ENCODE peak calls at places on chromosomes 2 and 18, in four cellular contexts. One of them, this sample, is unnamed.

GRCh38 chr2:110747522-110748488 is 15.4 kb downstream of the ACOXL start:
- DNase-seq in neural progenitor cell: no peak
- DNase-seq in astrocyte: no peak
- DNase-seq in left ventricle myocardium inferior: no peak
- DNase-seq in this sample: no peak

GRCh38 chr2:50491541-50492114 is 540.3 kb downstream of the NRXN1 start:
- DNase-seq in neural progenitor cell: peak; percentile 33
- DNase-seq in astrocyte: peak; percentile 17
- DNase-seq in left ventricle myocardium inferior: no peak
- DNase-seq in this sample: peak; percentile 67

GRCh38 chr2:58449286-58450010 is 208.3 kb upstream of the FANCL start:
- DNase-seq in neural progenitor cell: no peak
- DNase-seq in astrocyte: peak; percentile 51
- DNase-seq in left ventricle myocardium inferior: no peak
- DNase-seq in this sample: no peak

GRCh38 chr18:13036622-13037320 is 45.6 kb downstream of the CEP192 start:
- DNase-seq in neural progenitor cell: no peak
- DNase-seq in astrocyte: peak; percentile 21
- DNase-seq in left ventricle myocardium inferior: no peak
- DNase-seq in this sample: no peak

GRCh38 chr2:241686322-241686648 is 330 bp downstream of the DTYMK start:
- DNase-seq in neural progenitor cell: no peak
- DNase-seq in astrocyte: no peak
- DNase-seq in left ventricle myocardium inferior: no peak
- DNase-seq in this sample: no peak

GRCh38 chr18:62460851-62461300 is 61.9 kb upstream of the ZCCHC2 start:
- DNase-seq in neural progenitor cell: no peak
- DNase-seq in astrocyte: peak; percentile 2
- DNase-seq in left ventricle myocardium inferior: no peak
- DNase-seq in this sample: no peak

GRCh38 chr2:95056461-95057459 is 31.3 kb downstream of the MAL start:
- DNase-seq in neural progenitor cell: no peak
- DNase-seq in astrocyte: no peak
- DNase-seq in left ventricle myocardium inferior: no peak
- DNase-seq in this sample: peak; percentile 90

GRCh38 chr2:99695856-99696255 is 206.0 kb upstream of the REV1 start:
- DNase-seq in neural progenitor cell: no peak
- DNase-seq in astrocyte: peak; percentile 44
- DNase-seq in left ventricle myocardium inferior: no peak
- DNase-seq in this sample: peak; percentile 86

GRCh38 chr2:152459116-152459515 is 124.1 kb downstream of the FMNL2 start:
- DNase-seq in neural progenitor cell: no peak
- DNase-seq in astrocyte: no peak
- DNase-seq in left ventricle myocardium inferior: no peak
- DNase-seq in this sample: no peak

GRCh38 chr2:75157435-75157834 is 41.9 kb downstream of the TACR1 start:
- DNase-seq in neural progenitor cell: no peak
- DNase-seq in astrocyte: no peak
- DNase-seq in left ventricle myocardium inferior: no peak
- DNase-seq in this sample: peak; percentile 84

GRCh38 chr18:60775978-60776377 is 403.4 kb upstream of the MC4R start:
- DNase-seq in neural progenitor cell: no peak
- DNase-seq in astrocyte: no peak
- DNase-seq in left ventricle myocardium inferior: no peak
- DNase-seq in this sample: no peak

GRCh38 chr2:11004206-11004605 is 92.5 kb downstream of the KCNF1 start:
- DNase-seq in neural progenitor cell: no peak
- DNase-seq in astrocyte: peak; percentile 68
- DNase-seq in left ventricle myocardium inferior: no peak
- DNase-seq in this sample: no peak

GRCh38 chr2:128736046-128736688 is 417.5 kb upstream of the HS6ST1 start:
- DNase-seq in neural progenitor cell: no peak
- DNase-seq in astrocyte: no peak
- DNase-seq in left ventricle myocardium inferior: no peak
- DNase-seq in this sample: peak; percentile 84

GRCh38 chr2:226159875-226160479 is 639.6 kb downstream of the IRS1 start:
- DNase-seq in neural progenitor cell: peak; percentile 62
- DNase-seq in astrocyte: no peak
- DNase-seq in left ventricle myocardium inferior: no peak
- DNase-seq in this sample: no peak

GRCh38 chr2:22486343-22486742 is 898.6 kb upstream of the KLHL29 start:
- DNase-seq in neural progenitor cell: peak; percentile 13
- DNase-seq in astrocyte: no peak
- DNase-seq in left ventricle myocardium inferior: no peak
- DNase-seq in this sample: no peak

GRCh38 chr2:233816334-233816733 is 38.0 kb downstream of the HJURP start:
- DNase-seq in neural progenitor cell: no peak
- DNase-seq in astrocyte: no peak
- DNase-seq in left ventricle myocardium inferior: no peak
- DNase-seq in this sample: peak; percentile 26

GRCh38 chr2:162245737-162246136 is 2.5 kb upstream of the FAP start:
- DNase-seq in neural progenitor cell: no peak
- DNase-seq in astrocyte: peak; percentile 78
- DNase-seq in left ventricle myocardium inferior: no peak
- DNase-seq in this sample: no peak

GRCh38 chr2:129481306-129482219 is 497.9 kb upstream of the RAB6C start:
- DNase-seq in neural progenitor cell: no peak
- DNase-seq in astrocyte: no peak
- DNase-seq in left ventricle myocardium inferior: no peak
- DNase-seq in this sample: no peak

GRCh38 chr2:37881397-37881796 is 43.7 kb upstream of the RMDN2 start:
- DNase-seq in neural progenitor cell: no peak
- DNase-seq in astrocyte: no peak
- DNase-seq in left ventricle myocardium inferior: no peak
- DNase-seq in this sample: no peak

GRCh38 chr2:160407393-160408204 is 86.0 kb downstream of the RBMS1 start:
- DNase-seq in neural progenitor cell: peak; percentile 86
- DNase-seq in astrocyte: peak; percentile 57
- DNase-seq in left ventricle myocardium inferior: peak; percentile 66
- DNase-seq in this sample: peak; percentile 92

GRCh38 chr2:239951825-239952224 is 73.3 kb downstream of the NDUFA10 start:
- DNase-seq in neural progenitor cell: no peak
- DNase-seq in astrocyte: no peak
- DNase-seq in left ventricle myocardium inferior: peak; percentile 11
- DNase-seq in this sample: peak; percentile 45

GRCh38 chr2:162085090-162085891 is 11.3 kb upstream of the DPP4 start:
- DNase-seq in neural progenitor cell: no peak
- DNase-seq in astrocyte: peak; percentile 97
- DNase-seq in left ventricle myocardium inferior: no peak
- DNase-seq in this sample: peak; percentile 78

GRCh38 chr18:37484893-37485834 is 80.4 kb downstream of the CELF4 start:
- DNase-seq in neural progenitor cell: peak; percentile 78
- DNase-seq in astrocyte: no peak
- DNase-seq in left ventricle myocardium inferior: no peak
- DNase-seq in this sample: peak; percentile 86

GRCh38 chr18:37486848-37487247 is 78.8 kb downstream of the CELF4 start:
- DNase-seq in neural progenitor cell: no peak
- DNase-seq in astrocyte: no peak
- DNase-seq in left ventricle myocardium inferior: no peak
- DNase-seq in this sample: peak; percentile 59

GRCh38 chr18:37489011-37489410 is 76.6 kb downstream of the CELF4 start:
- DNase-seq in neural progenitor cell: no peak
- DNase-seq in astrocyte: no peak
- DNase-seq in left ventricle myocardium inferior: no peak
- DNase-seq in this sample: no peak

GRCh38 chr18:37489998-37490397 is 75.6 kb downstream of the CELF4 start:
- DNase-seq in neural progenitor cell: no peak
- DNase-seq in astrocyte: no peak
- DNase-seq in left ventricle myocardium inferior: no peak
- DNase-seq in this sample: no peak

GRCh38 chr18:37487400-37487831 is 78.2 kb downstream of the CELF4 start:
- DNase-seq in neural progenitor cell: no peak
- DNase-seq in astrocyte: no peak
- DNase-seq in left ventricle myocardium inferior: no peak
- DNase-seq in this sample: peak; percentile 65
- H3K27me3 ChIP-seq in neural progenitor cell: peaks cover 60% of the 10 kb centered on the region
- H3K27me3 ChIP-seq in astrocyte: peaks cover 19% of the 10 kb centered on the region
- H3K27me3 ChIP-seq in left ventricle myocardium inferior: peaks cover 100% of the 10 kb centered on the region
- H3K27me3 ChIP-seq in this sample: peaks cover 29% of the 10 kb centered on the region

DNA sequence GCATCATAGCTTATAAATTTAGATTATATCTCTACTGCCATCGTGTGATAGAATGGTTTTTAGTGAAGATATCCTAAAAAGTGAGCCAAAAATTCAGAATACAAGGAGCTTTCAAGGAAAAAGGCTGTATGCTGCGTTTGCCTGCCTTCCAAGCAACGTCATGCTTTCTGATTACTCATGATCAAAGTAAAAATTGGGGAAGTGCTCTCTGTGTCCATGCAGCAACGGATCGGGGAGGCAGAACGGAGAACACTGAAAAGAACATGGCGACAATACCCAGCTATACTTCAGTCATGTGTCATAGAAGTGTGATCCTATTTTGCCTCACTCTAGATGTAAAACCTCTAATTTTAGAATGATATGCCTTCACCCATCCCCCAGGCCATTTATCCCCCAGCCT is 185.7 kb downstream of the SUCLG1 start:
- DNase-seq in neural progenitor cell: no peak
- DNase-seq in astrocyte: no peak
- DNase-seq in left ventricle myocardium inferior: no peak
- DNase-seq in this sample: no peak
- TF ChIP-seq CTCF in neural progenitor cell: no peak
- TF ChIP-seq CTCF in astrocyte: no peak
- TF ChIP-seq CTCF in left ventricle myocardium inferior: no peak
- TF ChIP-seq CTCF in this sample: no peak

GRCh38 chr2:65620524-65620923 is 188.1 kb upstream of the SPRED2 start:
- DNase-seq in neural progenitor cell: peak; percentile 25
- DNase-seq in astrocyte: no peak
- DNase-seq in left ventricle myocardium inferior: no peak
- DNase-seq in this sample: no peak
- H3K27me3 ChIP-seq in neural progenitor cell: no peaks in the 10 kb centered on the region
- H3K27me3 ChIP-seq in astrocyte: peaks cover 2% of the 10 kb centered on the region
- H3K27me3 ChIP-seq in left ventricle myocardium inferior: peaks cover 39% of the 10 kb centered on the region
- H3K27me3 ChIP-seq in this sample: no peaks in the 10 kb centered on the region

GRCh38 chr2:27050281-27050995 is 1.0 kb upstream of the AGBL5 start:
- DNase-seq in neural progenitor cell: peak; percentile 94
- DNase-seq in astrocyte: peak; percentile 92
- DNase-seq in left ventricle myocardium inferior: peak; percentile 86
- DNase-seq in this sample: peak; percentile 97

GRCh38 chr2:27053321-27053720 is 1.9 kb downstream of the AGBL5 start:
- DNase-seq in neural progenitor cell: no peak
- DNase-seq in astrocyte: no peak
- DNase-seq in left ventricle myocardium inferior: no peak
- DNase-seq in this sample: no peak

GRCh38 chr2:27050996-27051901 is at the start of gene AGBL5:
- DNase-seq in neural progenitor cell: peak; percentile 93
- DNase-seq in astrocyte: peak; percentile 76
- DNase-seq in left ventricle myocardium inferior: peak; percentile 95
- DNase-seq in this sample: peak; percentile 100

GRCh38 chr2:27051902-27052645 is 606 bp downstream of the AGBL5 start:
- DNase-seq in neural progenitor cell: peak; percentile 45
- DNase-seq in astrocyte: no peak
- DNase-seq in left ventricle myocardium inferior: peak; percentile 44
- DNase-seq in this sample: peak; percentile 83

GRCh38 chr2:27049422-27050280 is 1.8 kb upstream of the AGBL5 start:
- DNase-seq in neural progenitor cell: no peak
- DNase-seq in astrocyte: no peak
- DNase-seq in left ventricle myocardium inferior: no peak
- DNase-seq in this sample: peak; percentile 30
- TF ChIP-seq CTCF in neural progenitor cell: no peak
- TF ChIP-seq CTCF in astrocyte: no peak
- TF ChIP-seq CTCF in left ventricle myocardium inferior: no peak
- TF ChIP-seq CTCF in this sample: no peak

GRCh38 chr18:78798402-78799175 is 181.0 kb upstream of the SALL3 start:
- DNase-seq in neural progenitor cell: no peak
- DNase-seq in astrocyte: no peak
- DNase-seq in left ventricle myocardium inferior: no peak
- DNase-seq in this sample: no peak

GRCh38 chr18:78799382-78800089 is 180.1 kb upstream of the SALL3 start:
- DNase-seq in neural progenitor cell: no peak
- DNase-seq in astrocyte: no peak
- DNase-seq in left ventricle myocardium inferior: no peak
- DNase-seq in this sample: peak; percentile 18

GRCh38 chr18:78794031-78794430 is 185.6 kb upstream of the SALL3 start:
- DNase-seq in neural progenitor cell: no peak
- DNase-seq in astrocyte: no peak
- DNase-seq in left ventricle myocardium inferior: no peak
- DNase-seq in this sample: no peak

GRCh38 chr18:78797499-78797898 is 182.1 kb upstream of the SALL3 start:
- DNase-seq in neural progenitor cell: no peak
- DNase-seq in astrocyte: no peak
- DNase-seq in left ventricle myocardium inferior: no peak
- DNase-seq in this sample: no peak

GRCh38 chr18:78796693-78797455 is 182.7 kb upstream of the SALL3 start:
- DNase-seq in neural progenitor cell: no peak
- DNase-seq in astrocyte: no peak
- DNase-seq in left ventricle myocardium inferior: no peak
- DNase-seq in this sample: no peak
- H3K27me3 ChIP-seq in neural progenitor cell: no peaks in the 10 kb centered on the region
- H3K27me3 ChIP-seq in astrocyte: no peaks in the 10 kb centered on the region
- H3K27me3 ChIP-seq in left ventricle myocardium inferior: peaks cover 32% of the 10 kb centered on the region
- H3K27me3 ChIP-seq in this sample: no peaks in the 10 kb centered on the region